ENCODE peak calls at places on chromosomes 16 and 17, in nine cellular contexts. A is left ventricle myocardium inferior, G is left lung, J is heart left ventricle, W is mucosa of descending colon, Y is fibroblast of the aortic adventitia, T is spleen, N is adrenal gland, K is tibial artery. C is an unnamed sample.

GRCh38 chr17:40490289-40490853 is 11.1 kb downstream of the TNS4 start:
- DNase-seq in K (peak), N (no peak), T (no peak), J (no peak), Y (peak), W (peak), G (peak), A (peak), C (peak)

GRCh38 chr16:84553873-84554399 is 49.5 kb upstream of the MEAK7 start:
- DNase-seq in T (peak), Y (no peak), K (no peak), G (no peak), N (no peak), J (no peak), W (no peak), A (no peak), C (no peak)

GRCh38 chr17:17084317-17084835 is 42.1 kb downstream of the MPRIP start:
- DNase-seq in G (peak), N (no peak), A (no peak), K (no peak), J (no peak), T (peak), W (no peak), Y (no peak), C (peak)

GRCh38 chr16:920722-921121 is 50.1 kb downstream of the LMF1 start:
- DNase-seq in J (no peak), K (peak), Y (no peak), G (no peak), T (peak), N (no peak), A (peak), W (no peak), C (peak)

GRCh38 chr16:22847690-22848089 is 33.7 kb downstream of the HS3ST2 start:
- DNase-seq in T (no peak), N (no peak), W (no peak), Y (no peak), J (no peak), K (no peak), A (no peak), G (no peak), C (no peak)

GRCh38 chr16:76676356-76676755 is 399.2 kb downstream of the CNTNAP4 start:
- DNase-seq in G (no peak), N (no peak), Y (no peak), A (no peak), J (no peak), K (no peak), W (no peak), T (no peak), C (no peak)

GRCh38 chr17:60606036-60606435 is 6.0 kb downstream of the PPM1D start:
- DNase-seq in J (no peak), Y (no peak), N (no peak), W (no peak), T (no peak), K (no peak), G (no peak), A (no peak), C (no peak)

GRCh38 chr17:36008998-36009665 is 7.8 kb upstream of the CCL15 start:
- DNase-seq in W (no peak), J (no peak), G (no peak), Y (peak), N (no peak), T (no peak), A (no peak), K (no peak), C (no peak)

GRCh38 chr16:17432902-17433576 is 37.7 kb downstream of the XYLT1 start:
- DNase-seq in G (no peak), Y (peak), N (no peak), J (no peak), T (no peak), A (no peak), W (no peak), K (no peak), C (no peak)

GRCh38 chr17:22569459-22570143 is 877.3 kb downstream of the KCNJ18 start:
- DNase-seq in A (no peak), N (no peak), T (no peak), Y (no peak), K (no peak), J (no peak), W (no peak), G (no peak), C (peak)

GRCh38 chr17:66677201-66677981 is 157.5 kb upstream of the CACNG5 start:
- DNase-seq in T (no peak), W (no peak), G (no peak), J (no peak), Y (peak), K (no peak), A (no peak), N (no peak), C (no peak)

GRCh38 chr17:75722542-75723095 is 1.4 kb downstream of the ITGB4 start:
- DNase-seq in T (no peak), G (no peak), K (no peak), N (no peak), Y (no peak), A (no peak), W (peak), J (no peak), C (no peak)

GRCh38 chr17:75722076-75722475 is 817 bp downstream of the ITGB4 start:
- DNase-seq in N (no peak), Y (no peak), W (peak), J (no peak), T (peak), G (no peak), K (no peak), A (no peak), C (no peak)

GRCh38 chr17:75725504-75725903 is 4.2 kb downstream of the ITGB4 start:
- DNase-seq in K (no peak), A (no peak), Y (no peak), W (no peak), J (no peak), N (no peak), G (no peak), T (no peak), C (no peak)

GRCh38 chr17:75723201-75723930 is 2.1 kb downstream of the ITGB4 start:
- DNase-seq in G (no peak), J (no peak), W (peak), K (no peak), T (no peak), A (peak), N (no peak), Y (no peak), C (no peak)

GRCh38 chr17:75724016-75725003 is 3.1 kb downstream of the ITGB4 start:
- DNase-seq in G (no peak), W (peak), T (peak), N (no peak), K (no peak), J (no peak), Y (no peak), A (no peak), C (no peak)
- H3K4me3 ChIP-seq in G (no peak), W (no peak), T (peak), N (no peak), K (no peak), J (no peak), Y (no peak), A (peak), C (no peak)

DNA sequence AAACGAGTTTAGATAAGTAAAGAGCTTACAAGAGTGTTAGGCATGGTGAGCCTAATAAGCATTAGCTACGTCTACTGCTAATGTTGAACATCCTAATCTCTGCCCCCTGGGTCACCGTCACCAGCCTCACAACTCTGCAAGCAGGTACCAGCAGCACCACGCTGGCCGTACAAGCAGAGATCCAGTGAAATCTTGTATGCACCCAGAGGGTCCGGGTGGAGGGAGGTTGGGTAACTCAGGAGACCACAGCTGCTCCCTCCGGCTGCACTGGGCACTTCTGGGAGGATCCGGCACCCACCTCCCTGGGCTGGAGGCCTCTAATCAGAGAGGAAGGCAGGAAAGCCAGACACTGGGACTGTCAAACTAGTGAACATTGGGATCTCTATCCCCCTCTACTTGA is 8.4 kb upstream of the OR1F1 start:
- DNase-seq in W (no peak), Y (no peak), G (no peak), N (no peak), A (no peak), T (peak), K (no peak), J (no peak), C (no peak)
- TF ChIP-seq CTCF in W (no peak), Y (no peak), G (no peak), N (no peak), A (no peak), T (no peak), K (no peak), J (no peak), C (no peak)

GRCh38 chr17:42999003-42999525 is 845 bp downstream of the RPL27 start:
- DNase-seq in W (no peak), Y (no peak), J (no peak), N (no peak), K (no peak), T (no peak), A (no peak), G (no peak), C (no peak)
- H3K4me3 ChIP-seq in W (peak), Y (peak), J (peak), N (peak), K (peak), T (peak), A (peak), G (peak), C (peak)

GRCh38 chr17:48723555-48724239 is 712 bp downstream of the PRAC2 start:
- DNase-seq in T (no peak), G (no peak), K (no peak), Y (no peak), W (peak), N (no peak), J (no peak), A (no peak), C (no peak)

GRCh38 chr17:48720263-48721008 is 1.9 kb downstream of the PRAC1 start:
- DNase-seq in J (no peak), G (no peak), N (no peak), T (no peak), W (peak), A (no peak), Y (no peak), K (no peak), C (no peak)

GRCh38 chr17:48721009-48721402 is 1.3 kb downstream of the PRAC1 start:
- DNase-seq in T (no peak), J (no peak), G (no peak), W (peak), Y (no peak), A (no peak), N (no peak), K (no peak), C (no peak)

GRCh38 chr17:48722924-48723554 is at the start of gene PRAC2:
- DNase-seq in Y (no peak), N (no peak), A (no peak), G (no peak), K (no peak), J (no peak), W (peak), T (no peak), C (no peak)

DNA sequence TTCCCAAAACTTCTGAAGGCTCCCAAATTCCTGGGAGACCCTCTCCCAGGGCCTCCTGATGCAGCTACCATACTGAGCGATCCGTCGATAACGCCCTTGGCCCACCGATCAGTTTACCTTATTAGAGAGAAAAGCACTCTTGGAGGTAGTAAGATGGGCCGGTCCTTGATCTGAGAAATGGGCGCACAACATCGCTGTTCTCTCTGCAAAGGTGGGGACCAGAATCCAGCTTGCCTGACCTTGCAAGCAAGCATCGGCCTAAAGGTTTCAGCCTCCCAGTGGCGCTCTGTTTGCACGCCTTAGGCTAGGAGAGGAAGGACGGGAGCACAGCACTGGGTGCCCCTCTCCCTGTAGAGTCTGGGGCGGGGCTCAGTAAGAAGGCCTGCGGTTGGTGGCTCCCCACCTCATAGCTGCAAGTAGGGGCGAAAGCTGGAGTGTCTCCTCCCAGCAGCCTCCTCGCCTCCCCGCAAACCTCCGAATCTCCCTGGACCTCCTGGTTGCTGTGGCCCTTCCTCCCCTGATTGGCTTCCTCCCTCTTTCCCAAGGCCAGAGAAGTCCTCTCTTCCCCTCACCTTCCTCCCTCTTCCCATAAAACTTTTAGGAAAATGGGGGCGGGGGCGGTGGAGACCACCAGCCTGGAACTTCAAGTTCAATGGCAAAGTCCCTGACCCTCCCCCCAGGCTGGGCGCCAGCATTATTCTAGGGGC is at the start of gene PRAC1:
- DNase-seq in W (peak), N (no peak), J (no peak), A (no peak), T (no peak), G (no peak), Y (no peak), K (no peak), C (no peak)
- TF ChIP-seq CTCF in W (no peak), N (no peak), J (no peak), A (no peak), T (no peak), G (no peak), Y (no peak), K (no peak), C (no peak)

DNA sequence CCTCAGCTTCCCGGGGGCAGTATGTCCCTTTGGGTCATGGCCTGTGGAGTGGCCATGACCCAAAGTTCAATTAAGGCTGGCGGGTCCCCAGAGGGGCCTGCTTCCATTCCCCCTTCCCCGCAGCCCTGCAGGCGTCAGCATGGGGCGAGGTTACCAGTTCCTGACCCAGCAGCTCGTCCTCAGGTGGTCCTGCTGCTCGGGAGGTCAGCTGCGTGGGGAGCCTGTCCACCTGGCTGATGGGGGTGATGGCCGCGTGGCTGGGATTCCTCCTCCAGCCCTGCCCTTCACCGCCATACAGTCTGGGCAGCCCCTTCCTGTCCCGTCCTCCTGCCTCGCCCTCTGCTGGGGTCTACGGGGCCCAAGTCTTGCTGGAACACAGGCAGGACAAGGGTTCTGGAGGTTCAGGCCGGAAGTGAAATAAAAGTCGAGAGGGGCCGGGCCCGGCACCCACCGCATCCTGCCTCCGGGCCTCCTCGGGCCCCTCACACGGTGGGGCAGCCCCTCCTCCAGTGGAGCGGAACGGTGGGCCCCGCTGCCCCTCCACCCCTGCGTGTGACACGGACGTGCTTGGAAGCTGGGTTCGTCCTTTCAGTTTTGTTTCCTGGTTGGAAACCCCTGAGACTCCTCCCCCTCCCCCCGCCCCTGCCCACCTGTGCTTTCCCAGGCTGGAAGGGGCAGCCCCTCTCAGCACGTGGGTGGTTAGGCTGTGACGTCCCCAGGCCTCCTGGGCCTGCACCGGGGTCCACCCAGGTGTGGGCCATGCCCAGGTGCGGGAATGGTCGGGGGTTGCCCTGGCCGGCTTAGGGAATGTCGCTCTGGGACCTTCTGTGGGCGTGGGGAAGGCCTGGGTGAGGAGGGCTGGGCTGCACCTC is 6.8 kb downstream of the UBALD2 start:
- DNase-seq in J (no peak), Y (no peak), W (peak), N (peak), T (peak), A (no peak), G (no peak), K (no peak), C (no peak)
- H3K4me3 ChIP-seq in J (peak), Y (no peak), W (peak), N (no peak), T (peak), A (peak), G (peak), K (peak), C (no peak)

GRCh38 chr16:69477546-69477945 is 53.1 kb downstream of the CYB5B start:
- DNase-seq in W (no peak), K (no peak), A (no peak), Y (peak), G (no peak), J (no peak), T (no peak), N (peak), C (no peak)

GRCh38 chr16:69482410-69482951 is 58.1 kb downstream of the CYB5B start:
- DNase-seq in Y (peak), K (peak), J (peak), N (peak), T (no peak), W (peak), G (no peak), A (peak), C (peak)

GRCh38 chr16:69478685-69479084 is 54.3 kb downstream of the CYB5B start:
- DNase-seq in N (no peak), G (no peak), W (no peak), T (no peak), J (no peak), K (no peak), A (no peak), Y (no peak), C (peak)

GRCh38 chr16:69481901-69482341 is 57.5 kb downstream of the CYB5B start:
- DNase-seq in A (peak), Y (peak), W (peak), G (peak), J (peak), N (peak), K (peak), T (peak), C (peak)

DNA sequence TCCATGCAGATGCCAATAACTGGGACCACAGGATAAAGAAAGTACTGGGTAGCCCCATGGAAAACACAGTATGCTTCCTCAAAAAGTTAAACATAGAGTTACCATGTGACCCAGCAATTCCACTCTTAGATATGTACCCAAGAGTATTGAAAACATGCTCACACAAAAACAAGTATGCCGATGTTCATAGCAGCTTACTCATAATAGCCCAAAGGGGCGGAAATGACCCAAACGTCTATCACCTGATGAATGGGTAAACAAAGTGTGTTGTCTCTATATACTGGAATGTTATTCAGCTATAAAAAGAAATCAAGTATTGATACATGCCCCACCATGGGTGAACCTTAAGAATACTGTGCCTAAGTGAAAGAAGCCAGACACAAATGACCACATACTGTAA is 55.4 kb downstream of the CYB5B start:
- DNase-seq in T (no peak), W (no peak), Y (no peak), N (no peak), K (no peak), A (no peak), J (no peak), G (no peak), C (no peak)
- TF ChIP-seq CTCF in T (no peak), W (no peak), Y (no peak), N (no peak), K (no peak), A (no peak), J (no peak), G (no peak), C (no peak)

GRCh38 chr16:72291121-72291520 is 119.2 kb upstream of the PMFBP1 start:
- DNase-seq in K (no peak), Y (peak), G (no peak), T (no peak), N (no peak), W (no peak), A (no peak), J (no peak), C (no peak)
- H3K4me3 ChIP-seq in K (no peak), Y (no peak), G (no peak), T (no peak), N (no peak), W (no peak), A (no peak), J (no peak), C (no peak)

GRCh38 chr17:73541111-73541510 is 103.1 kb downstream of the SDK2 start:
- DNase-seq in N (no peak), T (no peak), A (no peak), W (no peak), G (no peak), J (no peak), Y (no peak), K (no peak), C (no peak)
- TF ChIP-seq CTCF in N (no peak), T (no peak), A (no peak), W (no peak), G (no peak), J (no peak), Y (no peak), K (no peak), C (no peak)

DNA sequence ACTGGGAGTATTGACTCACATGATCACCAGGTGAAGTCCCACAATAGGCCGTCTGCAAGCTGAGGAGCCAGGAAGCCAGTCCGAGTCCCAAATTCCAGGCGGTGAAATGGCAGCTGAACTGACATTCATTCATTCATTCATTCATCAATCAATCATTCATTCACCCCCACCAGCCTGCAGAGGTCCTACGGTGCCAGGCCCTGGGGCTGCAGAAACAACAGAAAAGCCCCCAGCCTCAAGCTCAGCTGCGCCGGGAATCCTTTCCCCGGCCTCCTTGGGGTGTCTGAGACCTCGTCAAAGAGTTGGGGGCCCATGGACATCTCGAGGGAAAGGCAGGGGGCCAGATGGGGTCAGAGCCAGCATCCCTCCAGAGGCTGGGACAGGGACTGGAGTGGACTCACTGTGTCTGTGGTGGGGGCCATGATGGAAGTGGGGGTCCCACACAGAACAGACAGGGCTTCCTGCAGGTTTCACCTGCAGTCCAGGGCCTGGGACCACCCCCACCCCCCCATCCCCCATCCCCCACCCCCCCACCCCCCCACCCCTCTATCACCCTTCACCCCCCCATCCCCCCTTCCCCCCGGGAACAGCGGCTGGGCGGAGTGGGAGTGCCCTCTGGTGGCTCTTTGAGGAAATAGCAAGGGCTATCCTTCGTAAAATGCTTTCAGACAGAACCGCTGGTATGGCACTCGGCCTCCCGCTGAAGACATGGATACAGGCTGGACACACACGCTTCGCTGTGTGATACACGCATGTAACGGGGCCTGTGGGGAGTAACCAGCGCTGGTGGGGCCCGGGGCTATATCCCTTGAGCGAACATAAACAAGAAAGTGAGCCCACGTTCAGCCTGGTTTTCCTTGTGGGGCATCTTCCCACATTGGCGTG is 8.5 kb upstream of the ZC3H18 start:
- DNase-seq in Y (peak), A (no peak), N (peak), T (no peak), K (peak), G (peak), J (peak), W (peak), C (no peak)
- H3K4me3 ChIP-seq in Y (peak), A (peak), N (no peak), T (peak), K (peak), G (no peak), J (peak), W (no peak), C (no peak)